ENCODE peak calls at places on chromosomes 6 and 20, in six cellular contexts. One of them, this sample, is unnamed.

GRCh38 chr20:31857861-31858835 is 12.2 kb downstream of the DUSP15 start:
- DNase-seq in cardiac fibroblast: no peak
- DNase-seq in neural crest cell: no peak
- DNase-seq in A673: no peak
- DNase-seq in tibial artery: peak; percentile 45
- DNase-seq in AG09309: no peak
- DNase-seq in this sample: peak; percentile 34

GRCh38 chr6:4155848-4156466 is 20.6 kb upstream of the ECI2 start:
- DNase-seq in tibial artery: peak; percentile 81
- DNase-seq in AG09309: no peak
- DNase-seq in neural crest cell: peak; percentile 84
- DNase-seq in cardiac fibroblast: peak; percentile 91
- DNase-seq in A673: peak; percentile 84
- DNase-seq in this sample: peak; percentile 90

GRCh38 chr6:157716553-157716952 is 106.5 kb upstream of the SNX9 start:
- DNase-seq in cardiac fibroblast: no peak
- DNase-seq in AG09309: no peak
- DNase-seq in tibial artery: no peak
- DNase-seq in A673: no peak
- DNase-seq in neural crest cell: no peak
- DNase-seq in this sample: no peak

GRCh38 chr6:100796049-100796823 is 84.9 kb downstream of the ASCC3 start:
- DNase-seq in AG09309: no peak
- DNase-seq in cardiac fibroblast: no peak
- DNase-seq in A673: no peak
- DNase-seq in neural crest cell: no peak
- DNase-seq in tibial artery: no peak
- DNase-seq in this sample: no peak

GRCh38 chr6:24576452-24576851 is 69.5 kb downstream of the KIAA0319 start:
- DNase-seq in A673: no peak
- DNase-seq in AG09309: no peak
- DNase-seq in neural crest cell: no peak
- DNase-seq in cardiac fibroblast: no peak
- DNase-seq in tibial artery: no peak
- DNase-seq in this sample: no peak

GRCh38 chr6:11179978-11180303 is 52.5 kb downstream of the NEDD9 start:
- DNase-seq in cardiac fibroblast: no peak
- DNase-seq in AG09309: no peak
- DNase-seq in neural crest cell: no peak
- DNase-seq in A673: no peak
- DNase-seq in tibial artery: no peak
- DNase-seq in this sample: no peak

GRCh38 chr6:164812706-164813105 is 496.7 kb downstream of the C6orf118 start:
- DNase-seq in neural crest cell: no peak
- DNase-seq in A673: no peak
- DNase-seq in AG09309: no peak
- DNase-seq in cardiac fibroblast: no peak
- DNase-seq in tibial artery: no peak
- DNase-seq in this sample: no peak

GRCh38 chr6:127462391-127462790 is 3.2 kb upstream of the KIAA0408 start:
- DNase-seq in cardiac fibroblast: no peak
- DNase-seq in AG09309: no peak
- DNase-seq in neural crest cell: no peak
- DNase-seq in tibial artery: no peak
- DNase-seq in A673: no peak
- DNase-seq in this sample: no peak

GRCh38 chr6:4459981-4460380 is 316.2 kb upstream of the CDYL start:
- DNase-seq in A673: no peak
- DNase-seq in AG09309: no peak
- DNase-seq in cardiac fibroblast: peak; percentile 32
- DNase-seq in neural crest cell: no peak
- DNase-seq in tibial artery: no peak
- DNase-seq in this sample: no peak

GRCh38 chr6:5260111-5260620 is 584 bp downstream of the LYRM4 start:
- DNase-seq in cardiac fibroblast: peak; percentile 63
- DNase-seq in tibial artery: no peak
- DNase-seq in A673: peak; percentile 68
- DNase-seq in neural crest cell: peak; percentile 31
- DNase-seq in AG09309: peak; percentile 5
- DNase-seq in this sample: no peak

GRCh38 chr20:32780749-32781402 is 18.7 kb downstream of the DNMT3B start:
- DNase-seq in AG09309: no peak
- DNase-seq in A673: peak; percentile 81
- DNase-seq in cardiac fibroblast: no peak
- DNase-seq in neural crest cell: peak; percentile 41
- DNase-seq in tibial artery: no peak
- DNase-seq in this sample: no peak

GRCh38 chr6:80528115-80528514 is 421.6 kb downstream of the BCKDHB start:
- DNase-seq in A673: no peak
- DNase-seq in cardiac fibroblast: peak; percentile 15
- DNase-seq in AG09309: no peak
- DNase-seq in neural crest cell: no peak
- DNase-seq in tibial artery: no peak
- DNase-seq in this sample: no peak

GRCh38 chr20:18717062-18717461 is 96.5 kb upstream of the SCP2D1 start:
- DNase-seq in neural crest cell: no peak
- DNase-seq in cardiac fibroblast: no peak
- DNase-seq in A673: no peak
- DNase-seq in AG09309: no peak
- DNase-seq in tibial artery: no peak
- DNase-seq in this sample: no peak

GRCh38 chr6:43723737-43724295 is 36.2 kb upstream of the MRPS18A start:
- DNase-seq in cardiac fibroblast: peak; percentile 77
- DNase-seq in AG09309: peak; percentile 25
- DNase-seq in A673: peak; percentile 73
- DNase-seq in tibial artery: peak; percentile 74
- DNase-seq in neural crest cell: no peak
- DNase-seq in this sample: no peak
- TF ChIP-seq CTCF in cardiac fibroblast: peak; percentile 72
- TF ChIP-seq CTCF in AG09309: peak; percentile 63
- TF ChIP-seq CTCF in A673: peak; percentile 78
- TF ChIP-seq CTCF in tibial artery: peak; percentile 33
- TF ChIP-seq CTCF in neural crest cell: peak; percentile 68
- TF ChIP-seq CTCF in this sample: peak; percentile 32

DNA sequence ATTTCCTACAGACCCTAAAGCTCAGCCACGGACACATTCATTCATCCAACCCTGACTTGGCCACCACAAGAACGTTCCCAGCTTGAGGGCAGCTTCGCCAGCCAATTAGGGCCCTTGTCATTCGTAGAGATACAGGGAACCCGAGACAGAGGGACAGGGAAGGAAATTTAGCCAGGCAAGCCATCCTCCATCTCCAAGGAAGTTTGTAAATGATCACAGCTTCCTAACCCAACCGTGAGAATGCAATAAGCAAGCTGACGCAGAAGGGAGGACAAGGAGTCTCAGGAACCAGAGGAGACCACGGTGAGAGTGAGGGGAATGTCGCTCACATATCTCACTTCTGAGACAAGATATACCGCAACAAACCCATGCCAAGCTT is 1.4 kb downstream of the TRAM2 start:
- DNase-seq in tibial artery: no peak
- DNase-seq in A673: no peak
- DNase-seq in neural crest cell: no peak
- DNase-seq in cardiac fibroblast: peak; percentile 39
- DNase-seq in AG09309: no peak
- DNase-seq in this sample: no peak
- TF ChIP-seq CTCF in tibial artery: no peak
- TF ChIP-seq CTCF in A673: no peak
- TF ChIP-seq CTCF in neural crest cell: no peak
- TF ChIP-seq CTCF in cardiac fibroblast: no peak
- TF ChIP-seq CTCF in AG09309: no peak
- TF ChIP-seq CTCF in this sample: no peak

DNA sequence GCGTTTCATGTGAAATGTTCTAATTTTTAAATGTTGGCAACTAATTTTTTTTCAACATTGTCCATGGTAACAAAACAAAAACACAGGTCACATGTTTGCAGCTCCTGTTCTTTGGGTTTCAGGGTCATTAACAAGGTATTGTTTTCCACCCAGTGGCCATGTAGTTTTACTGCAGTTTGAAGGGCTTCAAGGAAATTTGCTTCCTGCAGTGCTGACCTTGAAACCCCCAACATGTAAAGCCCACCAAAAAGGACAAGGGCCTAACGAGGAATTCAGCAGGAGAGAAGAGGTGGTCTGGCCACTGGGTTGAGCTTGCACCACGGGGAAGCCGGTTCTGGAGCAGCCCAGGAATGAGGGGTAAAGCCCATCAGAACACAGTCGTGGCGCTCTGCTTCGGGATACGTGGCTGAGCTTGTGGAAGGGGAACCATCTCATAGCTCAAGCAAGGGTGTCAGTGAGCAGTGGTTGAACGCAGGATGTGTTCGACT is 13.9 kb upstream of the KLHL31 start:
- DNase-seq in cardiac fibroblast: peak; percentile 68
- DNase-seq in neural crest cell: no peak
- DNase-seq in AG09309: peak; percentile 27
- DNase-seq in tibial artery: no peak
- DNase-seq in A673: peak; percentile 12
- DNase-seq in this sample: no peak
- TF ChIP-seq CTCF in cardiac fibroblast: peak; percentile 52
- TF ChIP-seq CTCF in neural crest cell: peak; percentile 55
- TF ChIP-seq CTCF in AG09309: peak; percentile 51
- TF ChIP-seq CTCF in tibial artery: peak; percentile 12
- TF ChIP-seq CTCF in A673: peak; percentile 35
- TF ChIP-seq CTCF in this sample: no peak

GRCh38 chr20:44800398-44801046 is 9.8 kb downstream of the RIMS4 start:
- DNase-seq in tibial artery: no peak
- DNase-seq in AG09309: no peak
- DNase-seq in cardiac fibroblast: no peak
- DNase-seq in A673: no peak
- DNase-seq in neural crest cell: peak; percentile 29
- DNase-seq in this sample: no peak
- TF ChIP-seq CTCF in tibial artery: no peak
- TF ChIP-seq CTCF in AG09309: no peak
- TF ChIP-seq CTCF in cardiac fibroblast: peak; percentile 21
- TF ChIP-seq CTCF in A673: peak; percentile 69
- TF ChIP-seq CTCF in neural crest cell: no peak
- TF ChIP-seq CTCF in this sample: no peak

DNA sequence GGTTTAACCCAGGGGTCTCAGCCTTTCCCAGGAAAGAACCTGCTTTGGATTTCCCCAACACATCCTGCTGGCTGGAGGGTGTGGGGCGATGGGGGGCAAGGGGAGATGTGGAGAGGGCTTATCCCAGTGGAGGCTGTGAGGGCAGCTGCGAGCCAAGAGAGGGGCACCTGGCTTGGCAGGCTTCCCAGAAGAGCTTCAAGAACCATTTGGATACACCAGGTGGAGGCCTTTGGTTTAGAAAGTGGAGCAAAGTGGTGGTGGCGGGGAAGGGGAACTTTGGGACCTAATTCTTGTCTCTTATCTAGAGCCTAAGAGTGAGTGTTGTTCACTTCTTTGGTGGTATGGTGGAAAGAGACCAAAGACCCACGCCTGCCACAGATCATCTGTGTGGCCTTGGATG is 12.4 kb downstream of the CD40 start:
- DNase-seq in neural crest cell: no peak
- DNase-seq in A673: no peak
- DNase-seq in cardiac fibroblast: no peak
- DNase-seq in tibial artery: no peak
- DNase-seq in AG09309: no peak
- DNase-seq in this sample: no peak
- TF ChIP-seq CTCF in neural crest cell: no peak
- TF ChIP-seq CTCF in A673: no peak
- TF ChIP-seq CTCF in cardiac fibroblast: no peak
- TF ChIP-seq CTCF in tibial artery: no peak
- TF ChIP-seq CTCF in AG09309: no peak
- TF ChIP-seq CTCF in this sample: no peak

GRCh38 chr6:34066772-34067770 is 78.8 kb downstream of the GRM4 start:
- DNase-seq in neural crest cell: no peak
- DNase-seq in AG09309: no peak
- DNase-seq in tibial artery: no peak
- DNase-seq in cardiac fibroblast: no peak
- DNase-seq in A673: no peak
- DNase-seq in this sample: no peak
- TF ChIP-seq CTCF in neural crest cell: no peak
- TF ChIP-seq CTCF in AG09309: no peak
- TF ChIP-seq CTCF in tibial artery: no peak
- TF ChIP-seq CTCF in cardiac fibroblast: no peak
- TF ChIP-seq CTCF in A673: no peak
- TF ChIP-seq CTCF in this sample: no peak

DNA sequence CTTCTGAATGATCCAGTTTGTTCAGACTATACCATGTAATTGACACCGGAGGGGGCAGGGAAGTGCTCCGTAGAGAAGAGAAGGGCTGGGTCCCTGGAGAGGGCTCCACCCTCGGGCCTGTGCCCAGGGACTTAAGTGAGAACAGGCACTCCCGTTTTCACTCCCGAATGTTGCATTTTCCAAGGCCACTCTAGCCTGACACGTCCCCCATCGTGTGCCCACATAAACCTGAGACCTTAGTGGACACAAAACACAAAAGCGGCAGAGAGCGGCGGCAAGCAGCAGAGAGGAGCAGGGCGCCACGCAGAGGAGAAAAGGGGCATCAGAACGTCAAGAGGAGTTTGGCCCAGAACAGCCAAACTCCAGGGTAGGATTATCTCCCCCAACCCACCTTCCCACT is 1405.1 kb downstream of the GRIK2 start:
- DNase-seq in cardiac fibroblast: no peak
- DNase-seq in AG09309: no peak
- DNase-seq in tibial artery: no peak
- DNase-seq in neural crest cell: peak; percentile 23
- DNase-seq in A673: peak; percentile 33
- DNase-seq in this sample: no peak
- TF ChIP-seq CTCF in cardiac fibroblast: no peak
- TF ChIP-seq CTCF in AG09309: no peak
- TF ChIP-seq CTCF in tibial artery: no peak
- TF ChIP-seq CTCF in neural crest cell: peak; percentile 46
- TF ChIP-seq CTCF in A673: peak; percentile 18
- TF ChIP-seq CTCF in this sample: no peak

GRCh38 chr20:20407891-20408805 is 40.2 kb downstream of the INSM1 start:
- DNase-seq in cardiac fibroblast: peak; percentile 28
- DNase-seq in AG09309: no peak
- DNase-seq in tibial artery: no peak
- DNase-seq in A673: peak; percentile 71
- DNase-seq in neural crest cell: no peak
- DNase-seq in this sample: no peak
- TF ChIP-seq CTCF in cardiac fibroblast: peak; percentile 8
- TF ChIP-seq CTCF in AG09309: peak; percentile 44
- TF ChIP-seq CTCF in tibial artery: no peak
- TF ChIP-seq CTCF in A673: peak; percentile 53
- TF ChIP-seq CTCF in neural crest cell: peak; percentile 50
- TF ChIP-seq CTCF in this sample: no peak

This sample was measured in ascending aorta.